ENCODE peak calls at places on chromosomes 5 and 9, in six cellular contexts. One of them, this sample, is unnamed. For H3K4me1 and H3K36me3, the result is how much of the 10 kb centered on the place peaks cover.

GRCh38 chr5:73701566-73701965 is 75.6 kb downstream of the ARHGEF28 start:
- DNase-seq in upper lobe of right lung: no peak
- DNase-seq in OCI-LY7: no peak
- DNase-seq in uterus: no peak
- DNase-seq in ovary: no peak
- DNase-seq in A673: no peak
- DNase-seq in this sample: no peak

GRCh38 chr9:127179633-127180401 is 57.4 kb upstream of the ANGPTL2 start:
- DNase-seq in OCI-LY7: no peak
- DNase-seq in ovary: peak
- DNase-seq in uterus: peak
- DNase-seq in A673: no peak
- DNase-seq in upper lobe of right lung: peak
- DNase-seq in this sample: no peak

GRCh38 chr5:13566903-13567339 is 377.6 kb downstream of the DNAH5 start:
- DNase-seq in ovary: no peak
- DNase-seq in upper lobe of right lung: no peak
- DNase-seq in OCI-LY7: no peak
- DNase-seq in A673: no peak
- DNase-seq in uterus: no peak
- DNase-seq in this sample: no peak

GRCh38 chr9:223167-223566 is 8.5 kb downstream of the DOCK8 start:
- DNase-seq in A673: peak
- DNase-seq in OCI-LY7: no peak
- DNase-seq in upper lobe of right lung: no peak
- DNase-seq in ovary: no peak
- DNase-seq in uterus: no peak
- DNase-seq in this sample: no peak

GRCh38 chr9:74985041-74985440 is 32.3 kb upstream of the C9orf40 start:
- DNase-seq in A673: no peak
- DNase-seq in uterus: no peak
- DNase-seq in upper lobe of right lung: no peak
- DNase-seq in OCI-LY7: no peak
- DNase-seq in ovary: no peak
- DNase-seq in this sample: no peak

GRCh38 chr9:130920762-130921482 is 18.1 kb downstream of the FIBCD1 start:
- DNase-seq in ovary: no peak
- DNase-seq in A673: no peak
- DNase-seq in upper lobe of right lung: no peak
- DNase-seq in OCI-LY7: no peak
- DNase-seq in uterus: no peak
- DNase-seq in this sample: no peak

GRCh38 chr5:32506251-32506661 is 61.7 kb upstream of the ZFR start:
- DNase-seq in ovary: no peak
- DNase-seq in OCI-LY7: no peak
- DNase-seq in upper lobe of right lung: no peak
- DNase-seq in A673: peak
- DNase-seq in uterus: no peak
- DNase-seq in this sample: no peak

GRCh38 chr5:148791334-148791667 is 35.1 kb upstream of the ADRB2 start:
- DNase-seq in uterus: no peak
- DNase-seq in A673: no peak
- DNase-seq in OCI-LY7: no peak
- DNase-seq in ovary: no peak
- DNase-seq in upper lobe of right lung: no peak
- DNase-seq in this sample: no peak

GRCh38 chr9:17630531-17630949 is 51.7 kb downstream of the SH3GL2 start:
- DNase-seq in A673: peak
- DNase-seq in upper lobe of right lung: no peak
- DNase-seq in ovary: no peak
- DNase-seq in OCI-LY7: no peak
- DNase-seq in uterus: no peak
- DNase-seq in this sample: no peak

GRCh38 chr5:149002761-149003689 is 59.8 kb downstream of the SH3TC2 start:
- DNase-seq in upper lobe of right lung: no peak
- DNase-seq in uterus: no peak
- DNase-seq in OCI-LY7: no peak
- DNase-seq in ovary: no peak
- DNase-seq in A673: no peak
- DNase-seq in this sample: no peak

GRCh38 chr5:150167908-150168307 is 1.3 kb downstream of the CDX1 start:
- DNase-seq in OCI-LY7: no peak
- DNase-seq in ovary: no peak
- DNase-seq in upper lobe of right lung: no peak
- DNase-seq in A673: no peak
- DNase-seq in uterus: no peak
- DNase-seq in this sample: no peak
- TF ChIP-seq CTCF in OCI-LY7: peak
- TF ChIP-seq CTCF in ovary: no peak
- TF ChIP-seq CTCF in upper lobe of right lung: no peak
- TF ChIP-seq CTCF in A673: peak
- TF ChIP-seq CTCF in uterus: no peak
- TF ChIP-seq CTCF in this sample: no peak

GRCh38 chr5:134129411-134130238 is 15.1 kb downstream of the TCF7 start:
- DNase-seq in A673: no peak
- DNase-seq in uterus: no peak
- DNase-seq in ovary: peak
- DNase-seq in OCI-LY7: no peak
- DNase-seq in upper lobe of right lung: no peak
- DNase-seq in this sample: no peak

GRCh38 chr5:134130239-134130945 is 15.9 kb downstream of the TCF7 start:
- DNase-seq in OCI-LY7: no peak
- DNase-seq in A673: no peak
- DNase-seq in uterus: no peak
- DNase-seq in upper lobe of right lung: peak
- DNase-seq in ovary: peak
- DNase-seq in this sample: no peak

GRCh38 chr5:134127376-134127861 is 12.9 kb downstream of the TCF7 start:
- DNase-seq in uterus: no peak
- DNase-seq in OCI-LY7: peak
- DNase-seq in upper lobe of right lung: no peak
- DNase-seq in ovary: peak
- DNase-seq in A673: no peak
- DNase-seq in this sample: no peak

GRCh38 chr5:134127988-134128647 is 13.6 kb downstream of the TCF7 start:
- DNase-seq in ovary: peak
- DNase-seq in OCI-LY7: no peak
- DNase-seq in A673: no peak
- DNase-seq in uterus: no peak
- DNase-seq in upper lobe of right lung: no peak
- DNase-seq in this sample: no peak

GRCh38 chr5:134128648-134128995 is 14.1 kb downstream of the TCF7 start:
- DNase-seq in OCI-LY7: no peak
- DNase-seq in uterus: no peak
- DNase-seq in A673: no peak
- DNase-seq in upper lobe of right lung: no peak
- DNase-seq in ovary: peak
- DNase-seq in this sample: no peak
- H3K4me1 ChIP-seq in OCI-LY7: under half
- H3K4me1 ChIP-seq in uterus: under half
- H3K4me1 ChIP-seq in A673: under half
- H3K4me1 ChIP-seq in upper lobe of right lung: under half
- H3K4me1 ChIP-seq in ovary: under half
- H3K4me1 ChIP-seq in this sample: under half

GRCh38 chr5:68432682-68433081 is 217.1 kb downstream of the PIK3R1 start:
- DNase-seq in ovary: no peak
- DNase-seq in A673: no peak
- DNase-seq in OCI-LY7: no peak
- DNase-seq in uterus: no peak
- DNase-seq in upper lobe of right lung: no peak
- DNase-seq in this sample: no peak
- H3K36me3 ChIP-seq in ovary: under half
- H3K36me3 ChIP-seq in A673: under half
- H3K36me3 ChIP-seq in OCI-LY7: under half
- H3K36me3 ChIP-seq in uterus: under half
- H3K36me3 ChIP-seq in upper lobe of right lung: under half
- H3K36me3 ChIP-seq in this sample: under half

DNA sequence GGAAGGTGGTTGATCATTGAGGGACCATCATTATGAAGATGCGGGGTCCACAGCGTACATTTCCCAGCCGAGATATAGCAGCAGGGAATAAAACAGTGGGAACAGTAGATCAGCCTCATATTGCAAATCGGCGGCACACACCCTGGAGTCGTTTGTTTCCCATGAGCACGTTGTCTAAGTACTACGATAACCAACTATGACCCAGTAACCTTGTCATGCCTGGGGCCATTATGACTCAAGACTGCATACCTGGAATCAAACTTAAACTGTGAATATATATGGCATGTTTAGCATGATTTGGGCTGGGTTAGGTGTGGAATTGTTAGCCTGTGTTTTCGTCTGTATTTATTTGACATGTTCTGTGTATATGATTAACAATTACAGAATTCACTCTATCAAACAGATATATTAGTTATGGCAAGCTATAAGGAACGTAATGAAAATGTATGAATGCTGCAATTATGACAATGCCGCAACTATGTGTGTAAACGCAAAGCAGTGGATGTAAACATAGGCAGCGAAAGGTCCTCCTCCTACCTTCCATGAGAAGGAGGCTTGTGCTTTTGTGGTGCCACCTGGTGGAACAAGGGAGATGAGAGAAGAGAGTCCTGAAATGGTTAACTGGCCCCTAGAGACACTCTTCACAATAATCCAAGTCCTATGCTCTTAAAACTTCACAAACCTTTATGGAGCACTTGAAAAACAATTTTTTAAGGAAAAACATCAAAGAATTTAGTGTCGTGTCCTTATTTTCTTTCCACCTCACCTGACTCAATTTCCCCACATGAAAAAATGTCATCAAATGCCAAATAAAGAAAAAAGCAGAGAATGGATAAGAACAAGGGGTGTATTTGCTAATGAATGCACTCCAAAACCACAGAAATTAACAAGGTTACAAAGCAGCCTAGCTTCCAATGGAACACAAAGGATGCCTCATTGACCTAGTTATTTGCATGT is 47.1 kb downstream of the SEMA5A start:
- DNase-seq in A673: peak
- DNase-seq in uterus: no peak
- DNase-seq in OCI-LY7: peak
- DNase-seq in upper lobe of right lung: no peak
- DNase-seq in ovary: no peak
- DNase-seq in this sample: no peak
- TF ChIP-seq CTCF in A673: peak
- TF ChIP-seq CTCF in uterus: no peak
- TF ChIP-seq CTCF in OCI-LY7: peak
- TF ChIP-seq CTCF in upper lobe of right lung: no peak
- TF ChIP-seq CTCF in ovary: no peak
- TF ChIP-seq CTCF in this sample: no peak

DNA sequence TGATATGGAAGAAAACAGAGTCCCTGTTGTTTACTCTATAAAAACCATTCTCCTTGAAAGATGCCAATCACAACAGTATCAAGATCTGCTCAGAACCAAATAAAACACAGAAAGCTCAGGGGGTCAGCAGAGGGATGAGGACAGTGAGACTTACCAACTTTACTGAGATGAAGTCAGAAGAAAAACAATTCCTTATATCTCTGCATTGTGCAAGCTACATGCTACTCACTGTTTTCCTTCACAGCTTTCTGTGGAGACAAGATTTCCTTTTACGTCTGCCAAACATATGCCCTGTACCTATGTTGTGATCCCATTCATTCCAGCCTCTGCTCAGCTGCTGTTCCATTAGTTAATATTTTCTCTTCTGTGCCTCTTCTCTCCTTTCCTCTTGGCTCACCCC is 185.6 kb downstream of the TSSK1B start:
- DNase-seq in A673: no peak
- DNase-seq in ovary: no peak
- DNase-seq in upper lobe of right lung: no peak
- DNase-seq in uterus: no peak
- DNase-seq in OCI-LY7: no peak
- DNase-seq in this sample: no peak
- H3K4me1 ChIP-seq in A673: under half
- H3K4me1 ChIP-seq in ovary: under half
- H3K4me1 ChIP-seq in upper lobe of right lung: under half
- H3K4me1 ChIP-seq in uterus: under half
- H3K4me1 ChIP-seq in OCI-LY7: under half
- H3K4me1 ChIP-seq in this sample: under half

This sample was measured in thoracic aorta.